ENCODE peak calls at places on chromosomes 5 and 9, in five cellular contexts. One of them, this sample, is unnamed.
A peak's percentile ranks its signal among the peaks of the same experiment; 100 is the strongest.

GRCh38 chr5:96733771-96734498 is 71.8 kb downstream of the CAST start:
- DNase-seq in uterus: no peak
- DNase-seq in spleen: no peak
- DNase-seq in heart left ventricle: no peak
- DNase-seq in A549: no peak
- DNase-seq in this sample: no peak

GRCh38 chr5:11149136-11149535 is 388.1 kb upstream of the DAP start:
- DNase-seq in uterus: no peak
- DNase-seq in spleen: no peak
- DNase-seq in heart left ventricle: no peak
- DNase-seq in A549: no peak
- DNase-seq in this sample: no peak

GRCh38 chr5:77645158-77645994 is 6.9 kb upstream of the OTP start:
- DNase-seq in uterus: no peak
- DNase-seq in spleen: peak; percentile 87
- DNase-seq in heart left ventricle: peak; percentile 28
- DNase-seq in A549: peak; percentile 86
- DNase-seq in this sample: peak; percentile 47

GRCh38 chr9:571066-571465 is 270.4 kb upstream of the DMRT1 start:
- DNase-seq in uterus: no peak
- DNase-seq in spleen: no peak
- DNase-seq in heart left ventricle: no peak
- DNase-seq in A549: no peak
- DNase-seq in this sample: no peak

GRCh38 chr5:99019254-99019653 is 90.4 kb upstream of the CHD1 start:
- DNase-seq in uterus: no peak
- DNase-seq in spleen: no peak
- DNase-seq in heart left ventricle: no peak
- DNase-seq in A549: no peak
- DNase-seq in this sample: no peak

GRCh38 chr5:5154733-5155132 is 14.6 kb downstream of the ADAMTS16 start:
- DNase-seq in uterus: no peak
- DNase-seq in spleen: no peak
- DNase-seq in heart left ventricle: no peak
- DNase-seq in A549: no peak
- DNase-seq in this sample: no peak

GRCh38 chr9:10274156-10274555 is 338.6 kb downstream of the PTPRD start:
- DNase-seq in uterus: no peak
- DNase-seq in spleen: no peak
- DNase-seq in heart left ventricle: no peak
- DNase-seq in A549: no peak
- DNase-seq in this sample: no peak

GRCh38 chr5:56164371-56164770 is 68.8 kb downstream of the ANKRD55 start:
- DNase-seq in uterus: no peak
- DNase-seq in spleen: no peak
- DNase-seq in heart left ventricle: no peak
- DNase-seq in A549: no peak
- DNase-seq in this sample: no peak

GRCh38 chr5:69364414-69364813 is 4.9 kb downstream of the AK6 start:
- DNase-seq in uterus: no peak
- DNase-seq in spleen: no peak
- DNase-seq in heart left ventricle: no peak
- DNase-seq in A549: peak; percentile 63
- DNase-seq in this sample: no peak

GRCh38 chr9:35658894-35659220 is 765 bp downstream of the CCDC107 start:
- DNase-seq in uterus: peak; percentile 53
- DNase-seq in spleen: no peak
- DNase-seq in heart left ventricle: peak; percentile 58
- DNase-seq in A549: no peak
- DNase-seq in this sample: no peak

GRCh38 chr5:51385214-51385613 is 2.0 kb downstream of the ISL1 start:
- DNase-seq in uterus: no peak
- DNase-seq in spleen: no peak
- DNase-seq in heart left ventricle: no peak
- DNase-seq in A549: no peak
- DNase-seq in this sample: no peak

GRCh38 chr5:135139397-135140134 is 105.5 kb upstream of the PITX1 start:
- DNase-seq in uterus: peak; percentile 59
- DNase-seq in spleen: no peak
- DNase-seq in heart left ventricle: no peak
- DNase-seq in A549: peak; percentile 92
- DNase-seq in this sample: no peak

GRCh38 chr5:142816577-142816976 is 46.4 kb downstream of the ARHGAP26 start:
- DNase-seq in uterus: no peak
- DNase-seq in spleen: no peak
- DNase-seq in heart left ventricle: peak; percentile 75
- DNase-seq in A549: no peak
- DNase-seq in this sample: peak; percentile 75

GRCh38 chr9:33211695-33212393 is 28.1 kb upstream of the SPINK4 start:
- DNase-seq in uterus: no peak
- DNase-seq in spleen: no peak
- DNase-seq in heart left ventricle: no peak
- DNase-seq in A549: peak; percentile 18
- DNase-seq in this sample: no peak

GRCh38 chr5:119078071-119078846 is 7.4 kb downstream of the DMXL1 start:
- DNase-seq in uterus: no peak
- DNase-seq in spleen: no peak
- DNase-seq in heart left ventricle: no peak
- DNase-seq in A549: no peak
- DNase-seq in this sample: no peak

GRCh38 chr5:154444559-154445421 is 1.0 kb upstream of the SAP30L start:
- DNase-seq in uterus: no peak
- DNase-seq in spleen: peak; percentile 86
- DNase-seq in heart left ventricle: peak; percentile 26
- DNase-seq in A549: peak; percentile 33
- DNase-seq in this sample: no peak

GRCh38 chr9:129111762-129112151 is 542 bp downstream of the PTPA start:
- DNase-seq in uterus: no peak
- DNase-seq in spleen: no peak
- DNase-seq in heart left ventricle: no peak
- DNase-seq in A549: peak; percentile 36
- DNase-seq in this sample: peak; percentile 47

GRCh38 chr9:7058539-7058938 is 300.8 kb downstream of the KDM4C start:
- DNase-seq in uterus: no peak
- DNase-seq in spleen: no peak
- DNase-seq in heart left ventricle: no peak
- DNase-seq in A549: no peak
- DNase-seq in this sample: no peak

GRCh38 chr5:167710444-167711025 is 580.9 kb upstream of the WWC1 start:
- DNase-seq in uterus: no peak
- DNase-seq in spleen: no peak
- DNase-seq in heart left ventricle: no peak
- DNase-seq in A549: no peak
- DNase-seq in this sample: no peak

GRCh38 chr5:61132559-61132958 is 29.7 kb downstream of the SMIM15 start:
- DNase-seq in uterus: no peak
- DNase-seq in spleen: no peak
- DNase-seq in heart left ventricle: no peak
- DNase-seq in A549: no peak
- DNase-seq in this sample: no peak

GRCh38 chr9:102569436-102569835 is 425.7 kb upstream of the CYLC2 start:
- DNase-seq in uterus: no peak
- DNase-seq in spleen: no peak
- DNase-seq in heart left ventricle: no peak
- DNase-seq in A549: no peak
- DNase-seq in this sample: no peak

GRCh38 chr9:133113163-133113927 is 7.7 kb downstream of the RALGDS start:
- DNase-seq in uterus: no peak
- DNase-seq in spleen: peak; percentile 84
- DNase-seq in heart left ventricle: peak; percentile 67
- DNase-seq in A549: no peak
- DNase-seq in this sample: no peak

GRCh38 chr9:38016375-38017120 is 52.5 kb downstream of the SHB start:
- DNase-seq in uterus: peak; percentile 32
- DNase-seq in spleen: no peak
- DNase-seq in heart left ventricle: no peak
- DNase-seq in A549: no peak
- DNase-seq in this sample: no peak

GRCh38 chr5:40453689-40454088 is 226.0 kb upstream of the PTGER4 start:
- DNase-seq in uterus: no peak
- DNase-seq in spleen: no peak
- DNase-seq in heart left ventricle: no peak
- DNase-seq in A549: no peak
- DNase-seq in this sample: no peak

GRCh38 chr5:74903165-74903787 is 37.1 kb upstream of the FAM169A start:
- DNase-seq in uterus: no peak
- DNase-seq in spleen: no peak
- DNase-seq in heart left ventricle: no peak
- DNase-seq in A549: peak; percentile 25
- DNase-seq in this sample: peak; percentile 71

DNA sequence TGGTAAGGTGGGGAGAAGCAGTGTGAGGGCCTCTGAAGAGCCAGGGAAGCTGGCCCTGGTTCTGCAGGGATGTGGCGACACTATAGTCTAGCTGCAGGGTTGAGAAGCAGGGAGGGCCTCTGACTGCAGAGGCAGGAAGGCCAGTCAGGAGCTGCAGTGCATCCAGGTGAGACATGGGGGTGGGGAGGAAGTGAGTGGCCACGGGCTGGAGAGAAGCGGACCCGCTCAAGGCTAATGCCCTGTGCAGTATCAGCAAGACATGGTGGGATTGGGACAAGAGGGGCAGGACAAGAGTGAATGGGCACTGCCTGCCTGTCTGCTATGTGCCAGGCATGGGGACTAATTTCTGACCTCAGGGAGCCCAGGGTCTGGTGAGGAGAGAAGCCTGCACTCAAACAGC is 68.0 kb downstream of the PRRT1B start:
- DNase-seq in uterus: no peak
- DNase-seq in spleen: no peak
- DNase-seq in heart left ventricle: no peak
- DNase-seq in A549: no peak
- DNase-seq in this sample: no peak
- TF ChIP-seq POLR2A in uterus: no peak
- TF ChIP-seq POLR2A in spleen: no peak
- TF ChIP-seq POLR2A in heart left ventricle: no peak
- TF ChIP-seq POLR2A in A549: no peak
- TF ChIP-seq POLR2A in this sample: no peak

GRCh38 chr5:169911448-169912212 is 68.7 kb downstream of the INSYN2B start:
- DNase-seq in uterus: no peak
- DNase-seq in spleen: no peak
- DNase-seq in heart left ventricle: no peak
- DNase-seq in A549: no peak
- DNase-seq in this sample: no peak
- TF ChIP-seq POLR2A in uterus: no peak
- TF ChIP-seq POLR2A in spleen: no peak
- TF ChIP-seq POLR2A in heart left ventricle: no peak
- TF ChIP-seq POLR2A in A549: no peak
- TF ChIP-seq POLR2A in this sample: no peak

GRCh38 chr9:135907446-135908333 is at the start of gene CAMSAP1:
- DNase-seq in uterus: peak; percentile 95
- DNase-seq in spleen: peak; percentile 98
- DNase-seq in heart left ventricle: peak; percentile 96
- DNase-seq in A549: peak; percentile 83
- DNase-seq in this sample: peak; percentile 94

GRCh38 chr9:135909371-135909770 is 2.0 kb upstream of the CAMSAP1 start:
- DNase-seq in uterus: no peak
- DNase-seq in spleen: peak; percentile 41
- DNase-seq in heart left ventricle: no peak
- DNase-seq in A549: no peak
- DNase-seq in this sample: no peak

GRCh38 chr9:135907006-135907434 is 326 bp downstream of the CAMSAP1 start:
- DNase-seq in uterus: no peak
- DNase-seq in spleen: peak; percentile 92
- DNase-seq in heart left ventricle: peak; percentile 60
- DNase-seq in A549: no peak
- DNase-seq in this sample: no peak

GRCh38 chr9:135910197-135910596 is 2.9 kb upstream of the CAMSAP1 start:
- DNase-seq in uterus: no peak
- DNase-seq in spleen: peak; percentile 0
- DNase-seq in heart left ventricle: no peak
- DNase-seq in A549: no peak
- DNase-seq in this sample: no peak

DNA sequence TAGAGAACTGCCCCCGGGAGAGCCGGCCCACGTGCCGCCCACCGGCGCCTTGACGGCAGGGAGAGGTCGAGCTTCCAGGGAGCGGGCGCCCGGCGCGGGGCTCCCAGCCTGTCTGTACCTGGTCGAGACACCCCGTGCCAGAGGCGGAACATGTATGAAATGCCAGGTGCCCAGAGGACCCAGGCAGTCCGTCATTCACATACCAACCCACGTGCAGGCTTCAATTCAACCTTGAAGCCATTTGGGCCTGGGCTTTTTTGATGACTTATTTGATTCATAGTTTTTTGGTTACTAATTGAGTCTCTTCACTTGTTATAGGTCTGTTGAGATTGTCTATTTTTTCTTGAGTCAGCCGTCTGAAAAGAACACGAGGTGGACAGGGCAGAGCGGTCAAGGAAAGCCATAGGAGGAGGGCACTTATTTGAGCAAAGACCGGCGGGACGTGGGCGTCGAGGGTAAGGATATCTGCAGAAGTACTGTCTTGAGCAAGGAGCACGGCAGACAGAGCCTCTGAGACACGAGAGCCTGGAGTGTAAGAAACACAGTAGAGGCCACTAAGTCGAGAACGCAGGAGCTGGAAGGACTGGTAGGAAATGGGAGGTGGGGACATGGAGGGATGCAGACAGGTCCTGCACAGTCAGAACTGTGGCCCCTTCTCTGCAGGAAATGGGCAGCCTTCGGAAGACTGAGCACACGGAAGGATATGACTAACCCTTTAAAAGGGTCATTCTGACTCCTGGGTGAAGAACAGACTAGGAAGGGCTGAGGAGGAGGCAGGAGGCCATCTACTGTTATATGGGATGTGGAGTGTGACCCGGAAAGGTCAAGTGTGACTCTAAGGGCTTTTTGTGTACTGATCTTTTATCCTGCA is 1.2 kb upstream of the CAMSAP1 start:
- DNase-seq in uterus: no peak
- DNase-seq in spleen: peak; percentile 70
- DNase-seq in heart left ventricle: no peak
- DNase-seq in A549: no peak
- DNase-seq in this sample: no peak
- TF ChIP-seq POLR2A in uterus: no peak
- TF ChIP-seq POLR2A in spleen: no peak
- TF ChIP-seq POLR2A in heart left ventricle: no peak
- TF ChIP-seq POLR2A in A549: no peak
- TF ChIP-seq POLR2A in this sample: no peak

DNA sequence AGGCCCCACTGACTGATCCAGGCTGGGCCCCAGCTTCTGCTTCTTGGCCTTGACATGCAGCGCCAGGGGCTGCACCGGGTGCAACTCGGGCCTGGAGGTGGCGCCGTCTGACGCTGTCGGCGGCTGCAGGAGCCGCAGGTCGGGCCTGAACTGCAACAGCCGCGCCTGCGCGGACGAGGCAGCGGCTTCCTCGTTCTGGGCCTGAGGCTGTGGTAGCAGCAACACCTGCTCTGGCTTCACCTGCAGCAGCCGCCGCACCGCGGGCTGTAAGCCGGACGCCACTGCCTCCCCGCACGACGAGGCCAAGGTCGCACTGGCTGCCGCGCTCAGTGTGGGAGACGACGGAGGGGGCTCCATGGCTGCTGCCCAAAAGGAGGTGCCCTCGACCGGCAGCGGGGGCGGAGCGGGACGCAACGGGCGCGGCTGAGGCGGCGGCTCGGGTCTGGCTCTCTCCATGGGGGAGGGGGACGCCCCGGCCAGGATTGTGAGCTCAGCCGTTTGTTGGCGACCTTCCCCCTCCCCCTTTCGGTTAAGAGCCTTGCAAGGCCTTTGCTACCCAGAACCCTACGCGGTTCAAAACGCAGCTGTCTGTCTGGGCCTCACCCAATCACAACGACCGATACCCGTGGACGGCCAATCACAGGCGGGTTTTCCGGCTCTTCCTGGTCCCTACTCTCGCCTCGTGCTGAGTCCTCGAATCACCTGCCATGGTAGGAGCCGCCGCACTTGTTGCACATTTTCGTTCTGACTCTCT is 438 bp downstream of the SOX30 start:
- DNase-seq in uterus: peak; percentile 35
- DNase-seq in spleen: peak; percentile 96
- DNase-seq in heart left ventricle: peak; percentile 75
- DNase-seq in A549: no peak
- DNase-seq in this sample: peak; percentile 73
- TF ChIP-seq POLR2A in uterus: no peak
- TF ChIP-seq POLR2A in spleen: no peak
- TF ChIP-seq POLR2A in heart left ventricle: no peak
- TF ChIP-seq POLR2A in A549: no peak
- TF ChIP-seq POLR2A in this sample: no peak

This sample was measured in stomach.